ENCODE peak calls at places on chromosomes 7 and 10, in four cellular contexts. Y, Z, A and E are unnamed samples.

GRCh38 chr10:11260136-11260535 is 242.5 kb downstream of the CELF2 start:
- DNase-seq in A (no peak), Y (no peak), Z (no peak), E (no peak)

GRCh38 chr10:51083280-51083986 is 9.1 kb downstream of the PRKG1 start:
- DNase-seq in A (no peak), Z (peak; percentile 36), Y (no peak), E (no peak)

GRCh38 chr7:5324961-5325360 is 42.2 kb downstream of the SLC29A4 start:
- DNase-seq in A (no peak), Y (no peak), Z (no peak), E (no peak)

GRCh38 chr10:69644658-69645295 is 14.7 kb downstream of the FAM241B start:
- DNase-seq in Z (peak; percentile 82), A (peak; percentile 46), Y (peak; percentile 30), E (no peak)

GRCh38 chr7:93054975-93055374 is 62.8 kb downstream of the SAMD9 start:
- DNase-seq in Y (no peak), A (no peak), Z (no peak), E (no peak)

GRCh38 chr7:44978511-44979366 is at the start of gene MYO1G:
- DNase-seq in Y (peak; percentile 82), A (peak; percentile 66), Z (no peak), E (no peak)

GRCh38 chr10:15084502-15084922 is 4.1 kb downstream of the ACBD7 start:
- DNase-seq in Z (peak; percentile 82), Y (no peak), A (peak; percentile 52), E (peak; percentile 44)

GRCh38 chr10:124339951-124340760 is 78.6 kb downstream of the OAT start:
- DNase-seq in Y (no peak), A (no peak), Z (no peak), E (peak; percentile 86)

GRCh38 chr10:79384773-79385391 is 37.6 kb downstream of the PPIF start:
- DNase-seq in A (peak; percentile 23), Y (no peak), Z (no peak), E (no peak)

GRCh38 chr7:133755922-133756321 is 371.2 kb upstream of the LRGUK start:
- DNase-seq in A (no peak), Z (no peak), Y (no peak), E (no peak)

GRCh38 chr7:150631866-150632864 is at the start of gene GIMAP6:
- DNase-seq in A (no peak), Z (no peak), Y (peak; percentile 10), E (no peak)

GRCh38 chr7:30433082-30433481 is 45.5 kb downstream of the NOD1 start:
- DNase-seq in A (peak; percentile 63), Y (no peak), Z (peak; percentile 18), E (peak; percentile 88)

GRCh38 chr7:48611993-48612392 is 312.4 kb upstream of the CDC14C start:
- DNase-seq in Y (no peak), Z (no peak), A (no peak), E (no peak)

GRCh38 chr7:148650232-148650858 is 48.4 kb upstream of the CUL1 start:
- DNase-seq in A (no peak), Z (no peak), Y (no peak), E (no peak)

GRCh38 chr10:76902949-76903348 is 734.7 kb downstream of the KCNMA1 start:
- DNase-seq in Y (no peak), A (peak; percentile 31), Z (peak; percentile 82), E (no peak)

GRCh38 chr10:89466599-89467035 is 52.2 kb downstream of the IFIT5 start:
- DNase-seq in A (no peak), Z (peak; percentile 31), Y (no peak), E (no peak)

DNA sequence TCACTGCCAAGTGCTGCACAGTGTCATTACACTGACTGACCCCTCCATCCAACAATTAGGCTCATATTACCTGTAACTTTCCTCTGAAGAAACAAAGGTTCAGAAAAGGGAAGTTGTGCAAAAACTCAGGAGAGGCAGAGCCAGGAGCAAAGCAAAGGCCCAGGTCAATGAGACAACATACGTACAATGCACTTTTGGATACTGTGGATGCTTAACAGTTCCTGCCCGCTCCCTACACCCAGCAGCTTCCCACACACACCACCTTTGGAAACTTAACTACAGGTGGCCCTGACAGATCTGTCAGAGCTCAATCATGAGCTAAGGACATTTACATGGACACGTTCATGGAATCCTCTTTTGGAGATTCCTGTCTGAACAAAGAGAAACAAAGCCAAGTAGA is 515.9 kb downstream of the GRID1 start:
- DNase-seq in Y (no peak), Z (no peak), A (no peak), E (no peak)
- H3K4me3 ChIP-seq in Y (no peak overlapping the region), Z (no peak overlapping the region), A (no peak overlapping the region), E (no peak overlapping the region)

GRCh38 chr7:2714636-2715035 is 26.6 kb downstream of the AMZ1 start:
- DNase-seq in A (no peak), Y (no peak), Z (no peak), E (no peak)
- H3K4me1 ChIP-seq in A (peaks cover 24% of the 10 kb centered on the region), Y (peaks cover 71% of the 10 kb centered on the region), Z (peaks cover under 1% of the 10 kb centered on the region), E (no peaks in the 10 kb centered on the region)

DNA sequence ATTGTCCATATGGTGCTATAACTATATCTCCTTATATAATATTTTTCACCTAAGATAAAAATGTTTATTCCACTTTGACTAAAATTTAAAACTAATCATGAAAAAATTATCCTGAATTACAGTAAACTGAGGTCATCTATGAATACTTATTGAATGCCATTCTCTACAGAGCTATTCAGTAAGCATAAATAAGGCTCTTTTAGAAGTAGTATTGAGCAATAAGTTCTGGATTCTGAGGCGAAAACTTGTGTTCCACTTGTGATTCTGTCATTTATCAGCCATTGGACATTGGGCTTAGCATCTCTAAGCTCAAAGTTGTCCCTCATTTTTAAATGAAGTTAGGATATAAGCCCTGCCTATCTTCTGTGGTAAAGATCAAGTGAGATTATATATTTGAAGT is 130.8 kb downstream of the WNT2 start:
- DNase-seq in Y (no peak), A (no peak), Z (no peak), E (no peak)
- H3K4me3 ChIP-seq in Y (no peak overlapping the region), A (no peak overlapping the region), Z (no peak overlapping the region), E (no peak overlapping the region)

GRCh38 chr10:131899116-131899690 is 1.6 kb upstream of the PPP2R2D start:
- DNase-seq in Y (no peak), A (no peak), Z (no peak), E (no peak)

GRCh38 chr10:131898061-131898460 is 2.7 kb upstream of the PPP2R2D start:
- DNase-seq in Z (no peak), Y (no peak), A (no peak), E (no peak)

GRCh38 chr10:131899695-131900349 is 986 bp upstream of the PPP2R2D start:
- DNase-seq in Z (peak; percentile 38), Y (peak; percentile 5), A (no peak), E (no peak)

GRCh38 chr10:131897297-131897899 is 3.4 kb upstream of the PPP2R2D start:
- DNase-seq in Y (no peak), A (no peak), Z (no peak), E (no peak)

DNA sequence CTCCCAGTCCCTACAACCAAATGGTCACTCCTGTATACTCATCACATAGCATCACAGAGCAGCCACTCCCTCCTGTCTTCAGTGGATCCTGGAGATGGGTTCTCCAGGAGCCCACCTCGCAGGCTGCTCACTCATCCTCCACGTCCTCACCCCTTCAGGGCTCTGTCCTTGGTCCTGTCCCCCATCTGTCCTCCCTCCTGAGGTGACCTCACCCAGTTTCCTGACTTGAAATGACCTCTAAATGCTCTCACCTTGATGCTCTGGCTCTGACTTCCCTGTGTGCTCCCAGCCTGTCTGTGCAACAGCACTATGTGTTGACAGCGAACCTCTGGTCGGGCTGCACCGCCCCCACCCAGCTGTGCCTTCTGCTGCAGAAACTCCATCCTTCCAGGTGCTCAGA is 2.1 kb upstream of the PPP2R2D start:
- DNase-seq in Y (no peak), A (no peak), Z (no peak), E (no peak)
- H3K4me1 ChIP-seq in Y (peaks cover 46% of the 10 kb centered on the region), A (peaks cover 12% of the 10 kb centered on the region), Z (peaks cover 6% of the 10 kb centered on the region), E (peaks cover 29% of the 10 kb centered on the region)

GRCh38 chr7:121083138-121083789 is 94.8 kb downstream of the CPED1 start:
- DNase-seq in Y (no peak), A (no peak), Z (no peak), E (no peak)
- H3K4me3 ChIP-seq in Y (no peak overlapping the region), A (no peak overlapping the region), Z (no peak overlapping the region), E (no peak overlapping the region)